ENCODE peak calls at places on chromosomes 16 and 17, in five cellular contexts. One of them, this sample, is unnamed.

GRCh38 chr16:72788269-72788809 is 259.6 kb downstream of the ZFHX3 start:
- DNase-seq in foreskin fibroblast: no peak
- DNase-seq in fibroblast of mammary gland: no peak
- DNase-seq in CD8-positive, alpha-beta T cell: no peak
- DNase-seq in choroid plexus epithelial cell: no peak
- DNase-seq in this sample: no peak

GRCh38 chr16:69563605-69564580 is 1.9 kb upstream of the NFAT5 start:
- DNase-seq in foreskin fibroblast: peak
- DNase-seq in fibroblast of mammary gland: peak
- DNase-seq in CD8-positive, alpha-beta T cell: peak
- DNase-seq in choroid plexus epithelial cell: peak
- DNase-seq in this sample: no peak

GRCh38 chr16:17938546-17938945 is 398.0 kb downstream of the NPIPA8 start:
- DNase-seq in foreskin fibroblast: no peak
- DNase-seq in fibroblast of mammary gland: no peak
- DNase-seq in CD8-positive, alpha-beta T cell: no peak
- DNase-seq in choroid plexus epithelial cell: no peak
- DNase-seq in this sample: no peak

GRCh38 chr17:7003745-7004144 is 7.9 kb downstream of the ALOX12 start:
- DNase-seq in foreskin fibroblast: no peak
- DNase-seq in fibroblast of mammary gland: no peak
- DNase-seq in CD8-positive, alpha-beta T cell: no peak
- DNase-seq in choroid plexus epithelial cell: no peak
- DNase-seq in this sample: no peak

GRCh38 chr17:78263063-78263735 is 31.8 kb downstream of the TMEM235 start:
- DNase-seq in foreskin fibroblast: no peak
- DNase-seq in fibroblast of mammary gland: no peak
- DNase-seq in CD8-positive, alpha-beta T cell: no peak
- DNase-seq in choroid plexus epithelial cell: peak
- DNase-seq in this sample: no peak

GRCh38 chr16:20300312-20301097 is 26.8 kb downstream of the GP2 start:
- DNase-seq in foreskin fibroblast: peak
- DNase-seq in fibroblast of mammary gland: peak
- DNase-seq in CD8-positive, alpha-beta T cell: no peak
- DNase-seq in choroid plexus epithelial cell: peak
- DNase-seq in this sample: peak

GRCh38 chr17:43702636-43703035 is 40.9 kb upstream of the MEOX1 start:
- DNase-seq in foreskin fibroblast: no peak
- DNase-seq in fibroblast of mammary gland: peak
- DNase-seq in CD8-positive, alpha-beta T cell: no peak
- DNase-seq in choroid plexus epithelial cell: peak
- DNase-seq in this sample: peak

GRCh38 chr17:34176440-34176839 is 78.6 kb upstream of the CCL2 start:
- DNase-seq in foreskin fibroblast: no peak
- DNase-seq in fibroblast of mammary gland: no peak
- DNase-seq in CD8-positive, alpha-beta T cell: no peak
- DNase-seq in choroid plexus epithelial cell: no peak
- DNase-seq in this sample: no peak

GRCh38 chr17:48722201-48722907 is at the start of gene PRAC1:
- DNase-seq in foreskin fibroblast: no peak
- DNase-seq in fibroblast of mammary gland: no peak
- DNase-seq in CD8-positive, alpha-beta T cell: no peak
- DNase-seq in choroid plexus epithelial cell: no peak
- DNase-seq in this sample: no peak

GRCh38 chr16:72270531-72270930 is 98.6 kb upstream of the PMFBP1 start:
- DNase-seq in foreskin fibroblast: no peak
- DNase-seq in fibroblast of mammary gland: no peak
- DNase-seq in CD8-positive, alpha-beta T cell: no peak
- DNase-seq in choroid plexus epithelial cell: no peak
- DNase-seq in this sample: no peak

GRCh38 chr16:13521356-13521755 is 398.6 kb upstream of the ERCC4 start:
- DNase-seq in foreskin fibroblast: no peak
- DNase-seq in fibroblast of mammary gland: no peak
- DNase-seq in CD8-positive, alpha-beta T cell: no peak
- DNase-seq in choroid plexus epithelial cell: no peak
- DNase-seq in this sample: no peak

GRCh38 chr17:34177642-34178041 is 77.4 kb upstream of the CCL2 start:
- DNase-seq in foreskin fibroblast: peak
- DNase-seq in fibroblast of mammary gland: peak
- DNase-seq in CD8-positive, alpha-beta T cell: no peak
- DNase-seq in choroid plexus epithelial cell: peak
- DNase-seq in this sample: no peak

GRCh38 chr16:86761117-86761971 is 183.0 kb downstream of the FOXL1 start:
- DNase-seq in foreskin fibroblast: peak
- DNase-seq in fibroblast of mammary gland: peak
- DNase-seq in CD8-positive, alpha-beta T cell: peak
- DNase-seq in choroid plexus epithelial cell: peak
- DNase-seq in this sample: peak

GRCh38 chr17:47733047-47733413 is at the start of gene TBX21:
- DNase-seq in foreskin fibroblast: no peak
- DNase-seq in fibroblast of mammary gland: peak
- DNase-seq in CD8-positive, alpha-beta T cell: peak
- DNase-seq in choroid plexus epithelial cell: peak
- DNase-seq in this sample: peak

GRCh38 chr16:22191089-22191965 is 14.8 kb upstream of the EEF2K start:
- DNase-seq in foreskin fibroblast: peak
- DNase-seq in fibroblast of mammary gland: peak
- DNase-seq in CD8-positive, alpha-beta T cell: peak
- DNase-seq in choroid plexus epithelial cell: peak
- DNase-seq in this sample: peak

GRCh38 chr17:410674-411401 is 58.2 kb upstream of the RPH3AL start:
- DNase-seq in foreskin fibroblast: no peak
- DNase-seq in fibroblast of mammary gland: peak
- DNase-seq in CD8-positive, alpha-beta T cell: peak
- DNase-seq in choroid plexus epithelial cell: peak
- DNase-seq in this sample: no peak

GRCh38 chr17:1997146-1997586 is 28.0 kb downstream of the RTN4RL1 start:
- DNase-seq in foreskin fibroblast: no peak
- DNase-seq in fibroblast of mammary gland: no peak
- DNase-seq in CD8-positive, alpha-beta T cell: no peak
- DNase-seq in choroid plexus epithelial cell: no peak
- DNase-seq in this sample: peak

GRCh38 chr17:41579484-41580243 is 7.0 kb downstream of the KRT14 start:
- DNase-seq in foreskin fibroblast: peak
- DNase-seq in fibroblast of mammary gland: peak
- DNase-seq in CD8-positive, alpha-beta T cell: no peak
- DNase-seq in choroid plexus epithelial cell: peak
- DNase-seq in this sample: peak

GRCh38 chr17:50080096-50080480 is 15.1 kb upstream of the PDK2 start:
- DNase-seq in foreskin fibroblast: no peak
- DNase-seq in fibroblast of mammary gland: no peak
- DNase-seq in CD8-positive, alpha-beta T cell: no peak
- DNase-seq in choroid plexus epithelial cell: no peak
- DNase-seq in this sample: no peak

GRCh38 chr17:11668633-11669032 is 70.4 kb downstream of the DNAH9 start:
- DNase-seq in foreskin fibroblast: no peak
- DNase-seq in fibroblast of mammary gland: no peak
- DNase-seq in CD8-positive, alpha-beta T cell: no peak
- DNase-seq in choroid plexus epithelial cell: no peak
- DNase-seq in this sample: no peak

GRCh38 chr17:82104797-82105416 is 6.9 kb upstream of the FASN start:
- DNase-seq in foreskin fibroblast: no peak
- DNase-seq in fibroblast of mammary gland: no peak
- DNase-seq in CD8-positive, alpha-beta T cell: no peak
- DNase-seq in choroid plexus epithelial cell: no peak
- DNase-seq in this sample: no peak

GRCh38 chr16:878886-879285 is 78.4 kb upstream of the GNG13 start:
- DNase-seq in foreskin fibroblast: no peak
- DNase-seq in fibroblast of mammary gland: no peak
- DNase-seq in CD8-positive, alpha-beta T cell: no peak
- DNase-seq in choroid plexus epithelial cell: no peak
- DNase-seq in this sample: no peak

GRCh38 chr16:84899414-84899813 is 79.6 kb downstream of the CRISPLD2 start:
- DNase-seq in foreskin fibroblast: no peak
- DNase-seq in fibroblast of mammary gland: no peak
- DNase-seq in CD8-positive, alpha-beta T cell: no peak
- DNase-seq in choroid plexus epithelial cell: no peak
- DNase-seq in this sample: no peak

GRCh38 chr16:8023326-8023725 is 567.0 kb downstream of the TMEM114 start:
- DNase-seq in foreskin fibroblast: no peak
- DNase-seq in fibroblast of mammary gland: no peak
- DNase-seq in CD8-positive, alpha-beta T cell: no peak
- DNase-seq in choroid plexus epithelial cell: no peak
- DNase-seq in this sample: no peak

GRCh38 chr17:18959071-18959844 is 7.3 kb downstream of the SLC5A10 start:
- DNase-seq in foreskin fibroblast: no peak
- DNase-seq in fibroblast of mammary gland: no peak
- DNase-seq in CD8-positive, alpha-beta T cell: no peak
- DNase-seq in choroid plexus epithelial cell: peak
- DNase-seq in this sample: no peak

GRCh38 chr16:27441276-27441675 is 39.3 kb downstream of the IL21R start:
- DNase-seq in foreskin fibroblast: no peak
- DNase-seq in fibroblast of mammary gland: no peak
- DNase-seq in CD8-positive, alpha-beta T cell: no peak
- DNase-seq in choroid plexus epithelial cell: no peak
- DNase-seq in this sample: no peak

GRCh38 chr16:19085679-19086200 is 18.3 kb downstream of the COQ7 start:
- DNase-seq in foreskin fibroblast: peak
- DNase-seq in fibroblast of mammary gland: peak
- DNase-seq in CD8-positive, alpha-beta T cell: no peak
- DNase-seq in choroid plexus epithelial cell: peak
- DNase-seq in this sample: no peak

GRCh38 chr16:70579648-70580630 is 56.3 kb downstream of the SF3B3 start:
- DNase-seq in foreskin fibroblast: no peak
- DNase-seq in fibroblast of mammary gland: no peak
- DNase-seq in CD8-positive, alpha-beta T cell: no peak
- DNase-seq in choroid plexus epithelial cell: no peak
- DNase-seq in this sample: no peak

GRCh38 chr16:1530883-1531637 is 2.4 kb upstream of the TMEM204 start:
- DNase-seq in foreskin fibroblast: peak
- DNase-seq in fibroblast of mammary gland: peak
- DNase-seq in CD8-positive, alpha-beta T cell: no peak
- DNase-seq in choroid plexus epithelial cell: peak
- DNase-seq in this sample: no peak

GRCh38 chr16:4372315-4372577 is 598 bp downstream of the VASN start:
- DNase-seq in foreskin fibroblast: no peak
- DNase-seq in fibroblast of mammary gland: no peak
- DNase-seq in CD8-positive, alpha-beta T cell: no peak
- DNase-seq in choroid plexus epithelial cell: no peak
- DNase-seq in this sample: no peak

GRCh38 chr16:4373356-4373908 is 1.8 kb downstream of the VASN start:
- DNase-seq in foreskin fibroblast: no peak
- DNase-seq in fibroblast of mammary gland: no peak
- DNase-seq in CD8-positive, alpha-beta T cell: no peak
- DNase-seq in choroid plexus epithelial cell: no peak
- DNase-seq in this sample: peak

GRCh38 chr16:4372578-4373355 is 1.1 kb downstream of the VASN start:
- DNase-seq in foreskin fibroblast: peak
- DNase-seq in fibroblast of mammary gland: peak
- DNase-seq in CD8-positive, alpha-beta T cell: no peak
- DNase-seq in choroid plexus epithelial cell: no peak
- DNase-seq in this sample: peak

GRCh38 chr16:4375717-4376116 is 4.1 kb downstream of the VASN start:
- DNase-seq in foreskin fibroblast: no peak
- DNase-seq in fibroblast of mammary gland: peak
- DNase-seq in CD8-positive, alpha-beta T cell: no peak
- DNase-seq in choroid plexus epithelial cell: no peak
- DNase-seq in this sample: peak

DNA sequence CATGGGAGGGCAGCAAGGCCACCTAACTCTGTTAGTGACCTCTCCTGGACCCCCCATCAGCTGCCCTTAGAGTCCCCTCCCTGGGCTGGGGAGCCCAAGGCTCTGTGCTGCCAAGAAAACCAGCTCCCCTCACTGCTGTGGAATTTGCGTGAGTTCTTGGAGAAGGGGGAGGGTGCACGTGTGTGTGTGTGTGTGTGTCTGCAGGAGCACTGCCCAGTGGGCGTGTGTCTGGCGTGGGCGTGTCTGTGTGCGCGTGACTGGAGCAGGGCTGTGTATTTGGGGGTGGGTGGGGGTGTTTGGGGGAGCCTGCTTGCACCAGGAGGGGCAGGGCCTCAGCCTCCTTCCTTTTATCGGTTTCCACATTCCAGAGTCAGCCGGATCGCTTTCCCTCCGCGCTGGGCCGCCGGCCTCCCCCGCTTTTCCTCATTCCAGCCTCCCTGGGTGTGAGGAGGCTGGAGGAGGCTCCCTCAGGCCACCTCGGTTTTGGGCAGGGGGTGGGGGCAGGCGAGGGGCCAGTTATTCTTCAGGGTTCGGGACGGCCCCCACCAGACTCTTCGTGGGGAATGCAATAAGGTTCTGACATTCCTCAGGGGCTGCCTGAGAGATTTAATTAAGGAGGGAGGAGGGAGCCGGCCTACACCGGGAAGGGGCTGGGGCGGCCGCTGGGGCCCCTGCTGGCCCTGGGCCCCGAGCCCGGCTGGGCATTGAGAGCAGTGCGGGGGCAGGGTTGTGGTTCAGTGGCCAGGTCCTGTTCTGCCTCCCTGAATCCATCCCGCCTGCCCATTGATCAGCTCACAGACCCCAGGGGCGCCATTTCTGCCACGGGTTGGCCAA is 2.5 kb downstream of the VASN start:
- DNase-seq in foreskin fibroblast: peak
- DNase-seq in fibroblast of mammary gland: peak
- DNase-seq in CD8-positive, alpha-beta T cell: no peak
- DNase-seq in choroid plexus epithelial cell: peak
- DNase-seq in this sample: peak
- H3K4me3 ChIP-seq in foreskin fibroblast: peak
- H3K4me3 ChIP-seq in fibroblast of mammary gland: peak
- H3K4me3 ChIP-seq in CD8-positive, alpha-beta T cell: no peak
- H3K4me3 ChIP-seq in choroid plexus epithelial cell: peak
- H3K4me3 ChIP-seq in this sample: peak

GRCh38 chr17:14304222-14304844 is 3.5 kb downstream of the HS3ST3B1 start:
- DNase-seq in foreskin fibroblast: no peak
- DNase-seq in fibroblast of mammary gland: no peak
- DNase-seq in CD8-positive, alpha-beta T cell: no peak
- DNase-seq in choroid plexus epithelial cell: peak
- DNase-seq in this sample: no peak
- H3K4me3 ChIP-seq in foreskin fibroblast: peak
- H3K4me3 ChIP-seq in fibroblast of mammary gland: peak
- H3K4me3 ChIP-seq in CD8-positive, alpha-beta T cell: peak
- H3K4me3 ChIP-seq in choroid plexus epithelial cell: peak
- H3K4me3 ChIP-seq in this sample: no peak

GRCh38 chr17:5237541-5238016 is 2.9 kb upstream of the SCIMP start:
- DNase-seq in foreskin fibroblast: peak
- DNase-seq in fibroblast of mammary gland: peak
- DNase-seq in CD8-positive, alpha-beta T cell: peak
- DNase-seq in choroid plexus epithelial cell: peak
- DNase-seq in this sample: peak
- H3K4me3 ChIP-seq in foreskin fibroblast: no peak
- H3K4me3 ChIP-seq in fibroblast of mammary gland: no peak
- H3K4me3 ChIP-seq in CD8-positive, alpha-beta T cell: no peak
- H3K4me3 ChIP-seq in choroid plexus epithelial cell: no peak
- H3K4me3 ChIP-seq in this sample: no peak

DNA sequence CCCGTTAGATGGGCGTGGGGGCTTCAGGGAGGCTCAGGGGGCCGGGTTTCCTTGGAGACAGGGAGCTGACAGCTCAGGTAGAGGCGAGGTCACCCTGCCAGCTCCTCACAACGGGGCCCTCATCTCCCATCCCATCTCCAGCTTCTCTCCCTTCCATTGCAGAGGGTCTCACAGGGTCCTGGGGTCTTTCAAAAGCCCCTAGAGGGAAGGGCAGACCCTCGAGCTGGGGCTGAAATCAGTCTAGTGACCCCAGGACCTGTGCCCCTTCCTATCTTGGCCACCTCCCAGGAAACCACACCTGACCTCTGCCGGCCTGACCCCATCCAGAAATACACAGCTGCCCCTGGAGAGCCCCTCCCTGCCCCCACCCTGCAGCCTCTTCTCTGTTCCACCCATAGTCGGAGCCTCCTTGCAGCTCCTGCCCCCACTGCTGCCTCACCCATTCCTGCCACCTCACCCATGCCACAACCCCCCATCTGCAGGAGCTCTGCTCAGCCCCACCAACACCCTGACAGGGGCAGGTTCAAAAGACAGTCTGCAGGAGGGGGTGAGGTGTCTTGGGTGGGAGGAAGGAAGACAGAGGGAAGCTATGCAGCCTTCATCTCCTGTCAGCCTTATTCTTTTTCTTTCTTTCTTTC is 23.4 kb downstream of the PIK3R5 start:
- DNase-seq in foreskin fibroblast: no peak
- DNase-seq in fibroblast of mammary gland: no peak
- DNase-seq in CD8-positive, alpha-beta T cell: peak
- DNase-seq in choroid plexus epithelial cell: no peak
- DNase-seq in this sample: no peak
- H3K4me3 ChIP-seq in foreskin fibroblast: no peak
- H3K4me3 ChIP-seq in fibroblast of mammary gland: no peak
- H3K4me3 ChIP-seq in CD8-positive, alpha-beta T cell: peak
- H3K4me3 ChIP-seq in choroid plexus epithelial cell: no peak
- H3K4me3 ChIP-seq in this sample: no peak

This sample was measured in MG63.